ENCODE peak calls at places on chromosomes 7 and 10, in seven cellular contexts. A, B, I, V, T, Z and X are unnamed samples.

GRCh38 chr7:121557034-121557892 is 161.2 kb upstream of the FAM3C start:
- DNase-seq in Z (no peak), B (no peak), T (no peak), V (no peak), I (no peak), A (no peak), X (no peak)

GRCh38 chr7:99827040-99827778 is 604 bp upstream of the CYP3A43 start:
- DNase-seq in Z (no peak), V (no peak), T (no peak), I (no peak), A (no peak), B (no peak), X (no peak)

GRCh38 chr7:74365320-74366022 is 76.3 kb downstream of the CLIP2 start:
- DNase-seq in T (no peak), A (peak; percentile 95), V (no peak), Z (no peak), B (peak; percentile 94), I (no peak), X (no peak)

GRCh38 chr10:48684792-48685651 is at the start of gene WDFY4:
- DNase-seq in A (no peak), B (no peak), I (no peak), V (no peak), T (no peak), Z (no peak), X (peak; percentile 74)

GRCh38 chr10:117750616-117751015 is 208.1 kb downstream of the EMX2 start:
- DNase-seq in A (no peak), I (no peak), V (no peak), Z (no peak), T (no peak), B (no peak), X (no peak)

GRCh38 chr7:24843821-24844449 is 86.7 kb upstream of the GSDME start:
- DNase-seq in V (no peak), A (peak; percentile 38), Z (no peak), I (no peak), T (no peak), B (no peak), X (no peak)

GRCh38 chr10:14560274-14560673 is 214.4 kb downstream of the FAM107B start:
- DNase-seq in I (no peak), B (peak; percentile 26), A (peak; percentile 56), V (no peak), Z (no peak), T (peak; percentile 29), X (peak; percentile 72)

GRCh38 chr7:151085691-151086620 is at the start of gene AGAP3:
- DNase-seq in V (peak; percentile 84), A (peak; percentile 95), I (no peak), Z (peak; percentile 59), B (peak; percentile 94), T (peak; percentile 52), X (peak; percentile 95)

GRCh38 chr7:152477079-152477478 is 41.3 kb upstream of the KMT2C start:
- DNase-seq in V (no peak), A (no peak), B (no peak), Z (no peak), T (no peak), I (no peak), X (no peak)

GRCh38 chr7:85160223-85160622 is 26.6 kb downstream of the SEMA3D start:
- DNase-seq in A (no peak), T (no peak), I (peak; percentile 30), Z (no peak), V (no peak), B (no peak), X (no peak)

GRCh38 chr10:95706990-95707389 is 13.3 kb upstream of the TCTN3 start:
- DNase-seq in T (no peak), Z (no peak), V (no peak), A (no peak), I (no peak), B (no peak), X (no peak)

GRCh38 chr7:27190284-27190748 is 5.3 kb upstream of the HOXA11 start:
- DNase-seq in A (no peak), Z (no peak), B (no peak), I (no peak), V (no peak), T (no peak), X (no peak)

GRCh38 chr7:147569514-147569913 is 1021.1 kb upstream of the C7orf33 start:
- DNase-seq in Z (no peak), A (no peak), B (no peak), T (no peak), I (no peak), V (no peak), X (no peak)

GRCh38 chr7:85104432-85105205 is 82.2 kb downstream of the SEMA3D start:
- DNase-seq in Z (no peak), V (no peak), I (no peak), A (no peak), T (no peak), B (no peak), X (no peak)

GRCh38 chr10:86654411-86655172 is at the start of gene OPN4:
- DNase-seq in B (no peak), V (peak; percentile 45), I (no peak), Z (no peak), A (no peak), T (no peak), X (peak; percentile 34)

GRCh38 chr7:16080131-16080530 is 341.2 kb downstream of the CRPPA start:
- DNase-seq in I (no peak), Z (no peak), B (no peak), V (no peak), T (no peak), A (no peak), X (no peak)

GRCh38 chr7:144548556-144548955 is 145.1 kb upstream of the NOBOX start:
- DNase-seq in Z (no peak), T (no peak), B (no peak), I (no peak), V (no peak), A (no peak), X (no peak)

GRCh38 chr7:91383186-91383585 is 119.0 kb downstream of the FZD1 start:
- DNase-seq in A (no peak), T (no peak), I (no peak), B (no peak), V (no peak), Z (no peak), X (no peak)

GRCh38 chr10:50358925-50359687 is 107.8 kb upstream of the ASAH2 start:
- DNase-seq in A (no peak), V (no peak), B (no peak), I (no peak), T (no peak), Z (no peak), X (no peak)

GRCh38 chr10:93413252-93413689 is 68.9 kb downstream of the MYOF start:
- DNase-seq in B (no peak), A (no peak), T (peak; percentile 16), Z (peak; percentile 62), V (no peak), I (no peak), X (no peak)

GRCh38 chr7:1073211-1073977 is 14.5 kb upstream of the GPER1 start:
- DNase-seq in I (no peak), A (peak; percentile 70), B (peak; percentile 58), Z (no peak), T (no peak), V (no peak), X (no peak)

GRCh38 chr7:1076184-1077072 is 11.5 kb upstream of the GPER1 start:
- DNase-seq in T (no peak), I (no peak), Z (no peak), V (no peak), B (no peak), A (no peak), X (no peak)

GRCh38 chr7:1078519-1078918 is 9.4 kb upstream of the GPER1 start:
- DNase-seq in I (no peak), Z (no peak), A (no peak), V (no peak), T (no peak), B (no peak), X (no peak)

GRCh38 chr7:1071731-1072254 is 16.1 kb upstream of the GPER1 start:
- DNase-seq in A (no peak), B (no peak), T (no peak), Z (no peak), I (no peak), V (no peak), X (no peak)

GRCh38 chr7:1074593-1075431 is 13.1 kb upstream of the GPER1 start:
- DNase-seq in T (no peak), I (no peak), A (no peak), B (no peak), V (no peak), Z (no peak), X (no peak)
- H3K4me1 ChIP-seq in T (no peaks in the 10 kb centered on the region), I (no peaks in the 10 kb centered on the region), A (peaks cover 7% of the 10 kb centered on the region), B (peaks cover 9% of the 10 kb centered on the region), V (no peaks in the 10 kb centered on the region), Z (no peaks in the 10 kb centered on the region), X (peaks cover 25% of the 10 kb centered on the region)

GRCh38 chr10:74415440-74415839 is 264.4 kb downstream of the ADK start:
- DNase-seq in A (no peak), V (no peak), Z (no peak), B (no peak), T (no peak), I (no peak), X (no peak)

GRCh38 chr10:74417397-74417796 is 266.4 kb downstream of the ADK start:
- DNase-seq in B (no peak), T (no peak), V (no peak), Z (no peak), A (no peak), I (no peak), X (no peak)

GRCh38 chr10:74419491-74420466 is 268.8 kb downstream of the ADK start:
- DNase-seq in V (no peak), B (no peak), T (peak; percentile 15), A (peak; percentile 68), I (peak; percentile 5), Z (peak; percentile 16), X (no peak)

GRCh38 chr10:74418285-74418872 is 267.4 kb downstream of the ADK start:
- DNase-seq in I (no peak), V (no peak), B (peak; percentile 60), Z (no peak), T (no peak), A (peak; percentile 55), X (no peak)
- H3K4me3 ChIP-seq in I (no peak overlapping the region), V (no peak overlapping the region), B (no peak overlapping the region), Z (no peak overlapping the region), T (no peak overlapping the region), A (peak overlapping the region; percentile 20), X (no peak overlapping the region)

DNA sequence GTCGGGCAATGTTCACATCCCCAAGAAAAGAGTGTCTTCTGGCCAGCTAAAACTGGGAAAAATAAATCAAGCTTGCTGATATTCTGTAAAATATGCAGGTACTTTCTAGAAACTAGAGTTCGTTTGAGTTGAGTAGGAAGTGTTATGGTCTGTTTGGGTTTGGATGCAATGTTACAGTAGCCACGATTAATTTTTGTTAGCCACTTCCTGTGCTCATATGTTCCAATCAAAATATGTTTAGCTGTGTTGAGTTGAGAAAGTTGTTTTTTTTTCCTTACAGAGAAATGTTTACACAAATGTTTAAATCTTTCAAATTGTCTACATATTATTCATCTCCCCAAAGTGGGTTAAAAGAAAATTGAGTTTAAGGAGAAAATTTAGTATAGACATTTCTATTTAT is 11.2 kb upstream of the LAMB1 start:
- DNase-seq in I (no peak), A (no peak), T (no peak), V (no peak), Z (no peak), B (no peak), X (no peak)
- H3K36me3 ChIP-seq in I (no peaks in the 10 kb centered on the region), A (no peaks in the 10 kb centered on the region), T (no peaks in the 10 kb centered on the region), V (no peaks in the 10 kb centered on the region), Z (no peaks in the 10 kb centered on the region), B (no peaks in the 10 kb centered on the region), X (no peaks in the 10 kb centered on the region)

DNA sequence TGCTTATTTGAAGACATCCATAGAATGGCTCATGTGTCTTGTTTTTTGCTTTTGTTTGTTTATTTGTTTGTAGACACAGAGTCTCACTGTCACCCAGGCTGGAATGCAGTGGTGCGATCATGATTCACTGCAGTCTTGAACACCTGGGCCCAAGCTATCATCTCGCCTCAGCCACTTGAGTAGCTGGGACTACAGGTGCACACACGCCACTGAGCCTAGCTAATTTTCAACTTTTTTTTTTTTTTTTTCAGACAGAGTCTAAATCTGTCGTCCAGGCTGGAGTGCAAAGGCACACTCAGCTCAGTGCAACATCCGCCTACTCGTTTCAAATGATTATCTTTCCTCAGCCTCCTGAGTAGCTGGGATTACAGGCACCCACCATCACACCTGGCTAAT is 83.3 kb upstream of the KLF6 start:
- DNase-seq in V (no peak), A (no peak), I (no peak), Z (no peak), B (no peak), T (no peak), X (no peak)
- H3K4me1 ChIP-seq in V (no peaks in the 10 kb centered on the region), A (peaks cover 8% of the 10 kb centered on the region), I (peaks cover 45% of the 10 kb centered on the region), Z (peaks cover 14% of the 10 kb centered on the region), B (no peaks in the 10 kb centered on the region), T (peaks cover 33% of the 10 kb centered on the region), X (peaks cover 23% of the 10 kb centered on the region)